ENCODE peak calls at places on chromosomes 3 and 15, in six cellular contexts. One of them, this sample, is unnamed.

GRCh38 chr15:70936326-70936725 is 43.7 kb downstream of the LRRC49 start:
- DNase-seq in K562: no peak
- DNase-seq in HCT116: no peak
- DNase-seq in H1: no peak
- DNase-seq in GM12878: no peak
- DNase-seq in HepG2: no peak
- DNase-seq in this sample: no peak

GRCh38 chr3:114179575-114179974 is 723 bp upstream of the DRD3 start:
- DNase-seq in K562: no peak
- DNase-seq in HCT116: peak; percentile 15
- DNase-seq in H1: no peak
- DNase-seq in GM12878: no peak
- DNase-seq in HepG2: peak; percentile 18
- DNase-seq in this sample: no peak

GRCh38 chr15:66919421-66919820 is 146.0 kb upstream of the SMAD3 start:
- DNase-seq in K562: no peak
- DNase-seq in HCT116: no peak
- DNase-seq in H1: no peak
- DNase-seq in GM12878: no peak
- DNase-seq in HepG2: no peak
- DNase-seq in this sample: no peak

GRCh38 chr15:51775967-51776816 is 24.8 kb downstream of the TMOD2 start:
- DNase-seq in K562: peak; percentile 47
- DNase-seq in HCT116: peak; percentile 41
- DNase-seq in H1: peak; percentile 71
- DNase-seq in GM12878: peak; percentile 30
- DNase-seq in HepG2: peak; percentile 58
- DNase-seq in this sample: no peak

GRCh38 chr3:171468296-171468906 is 8.2 kb upstream of the TNIK start:
- DNase-seq in K562: no peak
- DNase-seq in HCT116: no peak
- DNase-seq in H1: no peak
- DNase-seq in GM12878: no peak
- DNase-seq in HepG2: no peak
- DNase-seq in this sample: no peak

GRCh38 chr3:16905704-16906103 is 20.9 kb downstream of the PLCL2 start:
- DNase-seq in K562: no peak
- DNase-seq in HCT116: no peak
- DNase-seq in H1: no peak
- DNase-seq in GM12878: no peak
- DNase-seq in HepG2: no peak
- DNase-seq in this sample: no peak

GRCh38 chr3:109224333-109224732 is 87.8 kb downstream of the C3orf85 start:
- DNase-seq in K562: no peak
- DNase-seq in HCT116: peak; percentile 6
- DNase-seq in H1: peak; percentile 77
- DNase-seq in GM12878: no peak
- DNase-seq in HepG2: peak; percentile 12
- DNase-seq in this sample: no peak

GRCh38 chr3:52636673-52637072 is 49.0 kb downstream of the PBRM1 start:
- DNase-seq in K562: no peak
- DNase-seq in HCT116: peak; percentile 19
- DNase-seq in H1: no peak
- DNase-seq in GM12878: no peak
- DNase-seq in HepG2: no peak
- DNase-seq in this sample: no peak

GRCh38 chr3:189488241-189488767 is 142.9 kb upstream of the TP63 start:
- DNase-seq in K562: no peak
- DNase-seq in HCT116: no peak
- DNase-seq in H1: no peak
- DNase-seq in GM12878: no peak
- DNase-seq in HepG2: no peak
- DNase-seq in this sample: peak; percentile 18

GRCh38 chr3:127975153-127975552 is 60.1 kb downstream of the KBTBD12 start:
- DNase-seq in K562: no peak
- DNase-seq in HCT116: no peak
- DNase-seq in H1: no peak
- DNase-seq in GM12878: no peak
- DNase-seq in HepG2: no peak
- DNase-seq in this sample: no peak

GRCh38 chr3:136802481-136802996 is 16.4 kb upstream of the SLC35G2 start:
- DNase-seq in K562: no peak
- DNase-seq in HCT116: peak; percentile 58
- DNase-seq in H1: no peak
- DNase-seq in GM12878: no peak
- DNase-seq in HepG2: no peak
- DNase-seq in this sample: no peak

GRCh38 chr15:94028121-94028520 is 203.2 kb upstream of the MCTP2 start:
- DNase-seq in K562: no peak
- DNase-seq in HCT116: no peak
- DNase-seq in H1: no peak
- DNase-seq in GM12878: no peak
- DNase-seq in HepG2: no peak
- DNase-seq in this sample: no peak

GRCh38 chr15:55282284-55282833 is 7.3 kb downstream of the RAB27A start:
- DNase-seq in K562: peak; percentile 41
- DNase-seq in HCT116: no peak
- DNase-seq in H1: no peak
- DNase-seq in GM12878: no peak
- DNase-seq in HepG2: no peak
- DNase-seq in this sample: no peak

GRCh38 chr15:72168131-72168825 is 29.3 kb downstream of the GRAMD2A start:
- DNase-seq in K562: peak; percentile 12
- DNase-seq in HCT116: no peak
- DNase-seq in H1: no peak
- DNase-seq in GM12878: no peak
- DNase-seq in HepG2: no peak
- DNase-seq in this sample: no peak

GRCh38 chr3:73351423-73352071 is 273.2 kb downstream of the PDZRN3 start:
- DNase-seq in K562: no peak
- DNase-seq in HCT116: no peak
- DNase-seq in H1: no peak
- DNase-seq in GM12878: no peak
- DNase-seq in HepG2: no peak
- DNase-seq in this sample: no peak

GRCh38 chr3:142940472-142940871 is 23.0 kb downstream of the PAQR9 start:
- DNase-seq in K562: no peak
- DNase-seq in HCT116: no peak
- DNase-seq in H1: no peak
- DNase-seq in GM12878: no peak
- DNase-seq in HepG2: peak; percentile 19
- DNase-seq in this sample: no peak

GRCh38 chr3:41158947-41159346 is 40.4 kb upstream of the CTNNB1 start:
- DNase-seq in K562: no peak
- DNase-seq in HCT116: no peak
- DNase-seq in H1: no peak
- DNase-seq in GM12878: no peak
- DNase-seq in HepG2: no peak
- DNase-seq in this sample: no peak

GRCh38 chr3:70065666-70066253 is 66.2 kb downstream of the SAMMSON start:
- DNase-seq in K562: no peak
- DNase-seq in HCT116: no peak
- DNase-seq in H1: peak; percentile 51
- DNase-seq in GM12878: no peak
- DNase-seq in HepG2: no peak
- DNase-seq in this sample: no peak

GRCh38 chr3:26703519-26703918 is 80.9 kb downstream of the LRRC3B start:
- DNase-seq in K562: no peak
- DNase-seq in HCT116: no peak
- DNase-seq in H1: no peak
- DNase-seq in GM12878: no peak
- DNase-seq in HepG2: no peak
- DNase-seq in this sample: no peak

GRCh38 chr15:90063733-90064247 is 38.5 kb downstream of the IDH2 start:
- DNase-seq in K562: no peak
- DNase-seq in HCT116: no peak
- DNase-seq in H1: no peak
- DNase-seq in GM12878: no peak
- DNase-seq in HepG2: no peak
- DNase-seq in this sample: no peak

GRCh38 chr3:98986073-98986472 is 84.6 kb upstream of the DCBLD2 start:
- DNase-seq in K562: peak; percentile 5
- DNase-seq in HCT116: peak; percentile 40
- DNase-seq in H1: no peak
- DNase-seq in GM12878: no peak
- DNase-seq in HepG2: peak; percentile 68
- DNase-seq in this sample: peak; percentile 73

GRCh38 chr3:11803977-11804903 is 42.4 kb downstream of the TAMM41 start:
- DNase-seq in K562: peak; percentile 68
- DNase-seq in HCT116: peak; percentile 35
- DNase-seq in H1: no peak
- DNase-seq in GM12878: no peak
- DNase-seq in HepG2: peak; percentile 51
- DNase-seq in this sample: peak; percentile 43

GRCh38 chr3:66348696-66349095 is 127.9 kb downstream of the SLC25A26 start:
- DNase-seq in K562: no peak
- DNase-seq in HCT116: no peak
- DNase-seq in H1: no peak
- DNase-seq in GM12878: no peak
- DNase-seq in HepG2: no peak
- DNase-seq in this sample: no peak

GRCh38 chr3:131239250-131239649 is 142.3 kb upstream of the NUDT16 start:
- DNase-seq in K562: no peak
- DNase-seq in HCT116: no peak
- DNase-seq in H1: no peak
- DNase-seq in GM12878: no peak
- DNase-seq in HepG2: no peak
- DNase-seq in this sample: no peak

GRCh38 chr3:15332405-15333098 is at the start of gene SH3BP5:
- DNase-seq in K562: peak; percentile 93
- DNase-seq in HCT116: peak; percentile 26
- DNase-seq in H1: peak; percentile 87
- DNase-seq in GM12878: no peak
- DNase-seq in HepG2: no peak
- DNase-seq in this sample: peak; percentile 70

GRCh38 chr3:146218880-146219866 is 31.7 kb downstream of the PLSCR4 start:
- DNase-seq in K562: peak; percentile 16
- DNase-seq in HCT116: no peak
- DNase-seq in H1: no peak
- DNase-seq in GM12878: no peak
- DNase-seq in HepG2: peak; percentile 6
- DNase-seq in this sample: no peak

GRCh38 chr3:137946341-137946973 is 63.5 kb upstream of the CLDN18 start:
- DNase-seq in K562: peak; percentile 71
- DNase-seq in HCT116: peak; percentile 71
- DNase-seq in H1: peak; percentile 67
- DNase-seq in GM12878: no peak
- DNase-seq in HepG2: peak; percentile 62
- DNase-seq in this sample: peak; percentile 78

GRCh38 chr3:184379375-184380209 is at the start of gene CHRD:
- DNase-seq in K562: no peak
- DNase-seq in HCT116: no peak
- DNase-seq in H1: no peak
- DNase-seq in GM12878: no peak
- DNase-seq in HepG2: no peak
- DNase-seq in this sample: no peak

GRCh38 chr15:48451241-48451640 is 120.0 kb downstream of the DUT start:
- DNase-seq in K562: no peak
- DNase-seq in HCT116: no peak
- DNase-seq in H1: no peak
- DNase-seq in GM12878: no peak
- DNase-seq in HepG2: no peak
- DNase-seq in this sample: no peak

GRCh38 chr15:48449734-48450133 is 118.5 kb downstream of the DUT start:
- DNase-seq in K562: no peak
- DNase-seq in HCT116: no peak
- DNase-seq in H1: no peak
- DNase-seq in GM12878: no peak
- DNase-seq in HepG2: no peak
- DNase-seq in this sample: no peak

GRCh38 chr15:48447058-48447457 is 115.8 kb downstream of the DUT start:
- DNase-seq in K562: no peak
- DNase-seq in HCT116: no peak
- DNase-seq in H1: no peak
- DNase-seq in GM12878: no peak
- DNase-seq in HepG2: no peak
- DNase-seq in this sample: no peak

GRCh38 chr15:48451736-48452135 is 120.5 kb downstream of the DUT start:
- DNase-seq in K562: no peak
- DNase-seq in HCT116: no peak
- DNase-seq in H1: no peak
- DNase-seq in GM12878: no peak
- DNase-seq in HepG2: no peak
- DNase-seq in this sample: no peak

GRCh38 chr15:48447657-48448056 is 116.4 kb downstream of the DUT start:
- DNase-seq in K562: no peak
- DNase-seq in HCT116: no peak
- DNase-seq in H1: no peak
- DNase-seq in GM12878: no peak
- DNase-seq in HepG2: no peak
- DNase-seq in this sample: no peak
- TF ChIP-seq ZNF274 in K562: no peak
- TF ChIP-seq ZNF274 in HCT116: no peak
- TF ChIP-seq ZNF274 in H1: no peak
- TF ChIP-seq ZNF274 in GM12878: no peak
- TF ChIP-seq ZNF274 in HepG2: no peak
- TF ChIP-seq ZNF274 in this sample: no peak

GRCh38 chr3:134331811-134332199 is 42.4 kb downstream of the AMOTL2 start:
- DNase-seq in K562: no peak
- DNase-seq in HCT116: no peak
- DNase-seq in H1: no peak
- DNase-seq in GM12878: no peak
- DNase-seq in HepG2: no peak
- DNase-seq in this sample: no peak
- H3K4me1 ChIP-seq in K562: no peaks in the 10 kb centered on the region
- H3K4me1 ChIP-seq in HCT116: peaks cover 49% of the 10 kb centered on the region
- H3K4me1 ChIP-seq in H1: peaks cover 13% of the 10 kb centered on the region
- H3K4me1 ChIP-seq in GM12878: no peaks in the 10 kb centered on the region
- H3K4me1 ChIP-seq in HepG2: peaks cover 85% of the 10 kb centered on the region
- H3K4me1 ChIP-seq in this sample: peaks cover 39% of the 10 kb centered on the region

GRCh38 chr15:31277335-31278055 is 49.1 kb upstream of the KLF13 start:
- DNase-seq in K562: no peak
- DNase-seq in HCT116: no peak
- DNase-seq in H1: no peak
- DNase-seq in GM12878: no peak
- DNase-seq in HepG2: no peak
- DNase-seq in this sample: no peak
- TF ChIP-seq ZNF274 in K562: no peak
- TF ChIP-seq ZNF274 in HCT116: no peak
- TF ChIP-seq ZNF274 in H1: no peak
- TF ChIP-seq ZNF274 in GM12878: no peak
- TF ChIP-seq ZNF274 in HepG2: no peak
- TF ChIP-seq ZNF274 in this sample: no peak

DNA sequence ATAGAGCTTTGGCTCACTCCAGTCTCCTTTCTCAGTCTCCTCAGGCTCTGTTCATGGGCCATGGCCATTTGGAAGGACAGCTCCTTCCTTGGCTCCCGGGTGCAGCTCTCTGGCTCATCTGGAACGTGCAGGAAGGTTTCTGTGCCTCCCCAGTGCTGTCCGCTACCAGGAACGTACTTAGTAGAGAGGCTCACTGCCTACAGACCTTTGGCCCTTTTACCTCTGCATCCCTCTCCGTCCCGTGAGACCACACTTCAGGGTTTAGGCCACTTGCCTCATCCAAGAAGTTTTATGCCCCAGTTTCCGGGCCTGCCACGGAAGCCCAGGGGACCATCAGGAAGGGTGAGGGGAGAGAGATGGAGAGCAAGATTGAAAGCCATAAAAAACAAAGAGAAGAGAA is 20.9 kb downstream of the GRK7 start:
- DNase-seq in K562: no peak
- DNase-seq in HCT116: no peak
- DNase-seq in H1: no peak
- DNase-seq in GM12878: no peak
- DNase-seq in HepG2: no peak
- DNase-seq in this sample: no peak
- H3K4me1 ChIP-seq in K562: no peaks in the 10 kb centered on the region
- H3K4me1 ChIP-seq in HCT116: no peaks in the 10 kb centered on the region
- H3K4me1 ChIP-seq in H1: no peaks in the 10 kb centered on the region
- H3K4me1 ChIP-seq in GM12878: no peaks in the 10 kb centered on the region
- H3K4me1 ChIP-seq in HepG2: peaks cover 13% of the 10 kb centered on the region
- H3K4me1 ChIP-seq in this sample: peaks cover 3% of the 10 kb centered on the region

GRCh38 chr15:82535566-82536408 is 4.5 kb downstream of the RPS17 start:
- DNase-seq in K562: no peak
- DNase-seq in HCT116: no peak
- DNase-seq in H1: no peak
- DNase-seq in GM12878: no peak
- DNase-seq in HepG2: peak; percentile 58
- DNase-seq in this sample: no peak
- TF ChIP-seq ZNF274 in K562: no peak
- TF ChIP-seq ZNF274 in HCT116: no peak
- TF ChIP-seq ZNF274 in H1: no peak
- TF ChIP-seq ZNF274 in GM12878: no peak
- TF ChIP-seq ZNF274 in HepG2: no peak
- TF ChIP-seq ZNF274 in this sample: no peak

This sample was measured in NT2/D1.